ENCODE peak calls at places on chromosomes 2 and 18, in seven cellular contexts. M is right cardiac atrium; E is mesendoderm; X is tibial artery; N is cardiac muscle cell; T is CD8-positive, alpha-beta memory T cell; F is GM12865. O is an unnamed sample.

GRCh38 chr18:39724652-39725051 is 2159.1 kb upstream of the CELF4 start:
- DNase-seq in X (no peak), T (no peak), F (no peak), E (no peak), M (no peak), N (peak), O (peak)

GRCh38 chr2:82259551-82259950 is 1955.0 kb upstream of the LRRTM1 start:
- DNase-seq in N (no peak), X (no peak), E (no peak), T (no peak), F (no peak), M (no peak), O (no peak)

GRCh38 chr18:40832362-40832761 is 1122.7 kb upstream of the PIK3C3 start:
- DNase-seq in X (no peak), F (no peak), M (no peak), E (no peak), N (peak), T (no peak), O (peak)

GRCh38 chr2:129801575-129801974 is 177.9 kb upstream of the RAB6C start:
- DNase-seq in X (no peak), M (no peak), T (no peak), F (no peak), N (peak), E (no peak), O (no peak)

GRCh38 chr2:119484834-119485233 is 39.4 kb downstream of the SCTR start:
- DNase-seq in X (no peak), E (no peak), F (no peak), M (no peak), T (no peak), N (no peak), O (no peak)

GRCh38 chr2:31390324-31390723 is 24.2 kb downstream of the XDH start:
- DNase-seq in N (no peak), F (no peak), T (no peak), X (no peak), E (no peak), M (no peak), O (no peak)

GRCh38 chr2:8803658-8804379 is 33.6 kb downstream of the KIDINS220 start:
- DNase-seq in T (no peak), X (no peak), F (peak), E (peak), N (peak), M (no peak), O (peak)

GRCh38 chr2:13601506-13601905 is 884.8 kb downstream of the TRIB2 start:
- DNase-seq in N (no peak), X (no peak), M (no peak), E (no peak), F (no peak), T (no peak), O (no peak)

GRCh38 chr2:191927319-191927867 is 80.5 kb upstream of the CAVIN2 start:
- DNase-seq in F (peak), T (no peak), N (peak), E (peak), X (no peak), M (no peak), O (peak)

GRCh38 chr18:27863780-27864430 is 313.0 kb downstream of the CDH2 start:
- DNase-seq in T (no peak), M (no peak), E (no peak), N (no peak), F (no peak), X (no peak), O (no peak)

GRCh38 chr2:199465988-199466703 is 8.4 kb upstream of the SATB2 start:
- DNase-seq in E (peak), M (no peak), F (no peak), N (no peak), T (no peak), X (no peak), O (no peak)

GRCh38 chr2:233819884-233820765 is 34.2 kb downstream of the HJURP start:
- DNase-seq in M (peak), N (no peak), F (no peak), E (no peak), T (no peak), X (peak), O (no peak)

GRCh38 chr2:101474752-101475384 is at the start of gene RFX8:
- DNase-seq in F (peak), N (peak), T (peak), X (no peak), E (peak), M (peak), O (peak)

GRCh38 chr2:85981579-85982247 is 92.9 kb upstream of the ST3GAL5 start:
- DNase-seq in E (no peak), X (no peak), T (no peak), F (no peak), M (no peak), N (no peak), O (no peak)

GRCh38 chr18:3454365-3455089 is 4.6 kb downstream of the TGIF1 start:
- DNase-seq in E (peak), T (peak), X (no peak), N (peak), M (no peak), F (peak), O (peak)

GRCh38 chr2:73172963-73173362 is 29.4 kb upstream of the NOTO start:
- DNase-seq in X (no peak), T (no peak), N (peak), E (no peak), M (no peak), F (peak), O (peak)

GRCh38 chr18:43060020-43060419 is 55.5 kb downstream of the RIT2 start:
- DNase-seq in N (peak), X (no peak), T (no peak), E (no peak), F (no peak), M (no peak), O (peak)

GRCh38 chr2:133509777-133510176 is 58.5 kb downstream of the NCKAP5 start:
- DNase-seq in X (no peak), F (no peak), M (no peak), T (no peak), E (no peak), N (no peak), O (no peak)

GRCh38 chr18:44839239-44839666 is 158.6 kb downstream of the SETBP1 start:
- DNase-seq in N (peak), T (no peak), F (peak), X (peak), M (peak), E (peak), O (peak)

GRCh38 chr2:211367711-211368110 is 811.3 kb downstream of the CPS1 start:
- DNase-seq in N (no peak), M (no peak), E (peak), X (no peak), T (no peak), F (peak), O (peak)

GRCh38 chr2:197453914-197454398 is 604 bp downstream of the COQ10B start:
- DNase-seq in E (peak), N (no peak), M (no peak), T (no peak), X (peak), F (no peak), O (peak)

GRCh38 chr2:120239488-120240287 is 13.0 kb upstream of the RALB start:
- DNase-seq in E (peak), N (peak), F (peak), T (no peak), M (peak), X (peak), O (peak)

GRCh38 chr2:71474116-71474743 is 20.9 kb downstream of the DYSF start:
- DNase-seq in T (no peak), F (no peak), X (no peak), N (no peak), M (no peak), E (no peak), O (no peak)
- H3K4me3 ChIP-seq in T (no peak), F (no peak), X (no peak), N (no peak), M (no peak), E (no peak), O (no peak)

GRCh38 chr18:24395049-24395780 is 2.4 kb downstream of the OSBPL1A start:
- DNase-seq in M (no peak), N (no peak), E (no peak), T (no peak), F (no peak), X (no peak), O (peak)

GRCh38 chr18:24397131-24397693 is 412 bp downstream of the OSBPL1A start:
- DNase-seq in M (no peak), X (peak), E (peak), T (no peak), N (peak), F (peak), O (peak)

GRCh38 chr18:24397694-24398365 is at the start of gene OSBPL1A:
- DNase-seq in N (peak), X (peak), F (peak), T (peak), E (peak), M (peak), O (peak)

GRCh38 chr18:24398515-24398914 is 891 bp upstream of the OSBPL1A start:
- DNase-seq in T (no peak), M (peak), E (peak), F (no peak), X (no peak), N (peak), O (peak)

GRCh38 chr18:24396082-24396623 is 1.5 kb downstream of the OSBPL1A start:
- DNase-seq in N (no peak), M (no peak), F (peak), X (no peak), E (no peak), T (no peak), O (no peak)
- H3K4me3 ChIP-seq in N (no peak), M (no peak), F (no peak), X (no peak), E (no peak), T (no peak), O (peak)

GRCh38 chr2:240232961-240233890 is 92.8 kb upstream of the OTOS start:
- DNase-seq in F (peak), M (peak), T (peak), E (peak), N (peak), X (peak), O (peak)
- H3K4me3 ChIP-seq in F (no peak), M (no peak), T (no peak), E (no peak), N (no peak), X (peak), O (peak)

GRCh38 chr2:96907405-96908041 is 37.6 kb upstream of the SEMA4C start:
- DNase-seq in T (no peak), X (peak), N (peak), E (peak), F (no peak), M (peak), O (peak)
- H3K4me3 ChIP-seq in T (no peak), X (peak), N (no peak), E (no peak), F (no peak), M (no peak), O (no peak)

GRCh38 chr2:42047488-42048317 is at the start of gene PKDCC:
- DNase-seq in N (peak), F (peak), M (peak), E (peak), X (peak), T (no peak), O (peak)

GRCh38 chr2:42048318-42049251 is 764 bp downstream of the PKDCC start:
- DNase-seq in X (no peak), E (peak), N (peak), F (no peak), M (peak), T (no peak), O (peak)

GRCh38 chr2:42051168-42052125 is 3.6 kb downstream of the PKDCC start:
- DNase-seq in M (peak), E (no peak), X (no peak), N (peak), T (no peak), F (no peak), O (peak)

GRCh38 chr2:42050350-42051167 is 2.7 kb downstream of the PKDCC start:
- DNase-seq in N (peak), X (peak), E (no peak), T (no peak), F (no peak), M (no peak), O (peak)

DNA sequence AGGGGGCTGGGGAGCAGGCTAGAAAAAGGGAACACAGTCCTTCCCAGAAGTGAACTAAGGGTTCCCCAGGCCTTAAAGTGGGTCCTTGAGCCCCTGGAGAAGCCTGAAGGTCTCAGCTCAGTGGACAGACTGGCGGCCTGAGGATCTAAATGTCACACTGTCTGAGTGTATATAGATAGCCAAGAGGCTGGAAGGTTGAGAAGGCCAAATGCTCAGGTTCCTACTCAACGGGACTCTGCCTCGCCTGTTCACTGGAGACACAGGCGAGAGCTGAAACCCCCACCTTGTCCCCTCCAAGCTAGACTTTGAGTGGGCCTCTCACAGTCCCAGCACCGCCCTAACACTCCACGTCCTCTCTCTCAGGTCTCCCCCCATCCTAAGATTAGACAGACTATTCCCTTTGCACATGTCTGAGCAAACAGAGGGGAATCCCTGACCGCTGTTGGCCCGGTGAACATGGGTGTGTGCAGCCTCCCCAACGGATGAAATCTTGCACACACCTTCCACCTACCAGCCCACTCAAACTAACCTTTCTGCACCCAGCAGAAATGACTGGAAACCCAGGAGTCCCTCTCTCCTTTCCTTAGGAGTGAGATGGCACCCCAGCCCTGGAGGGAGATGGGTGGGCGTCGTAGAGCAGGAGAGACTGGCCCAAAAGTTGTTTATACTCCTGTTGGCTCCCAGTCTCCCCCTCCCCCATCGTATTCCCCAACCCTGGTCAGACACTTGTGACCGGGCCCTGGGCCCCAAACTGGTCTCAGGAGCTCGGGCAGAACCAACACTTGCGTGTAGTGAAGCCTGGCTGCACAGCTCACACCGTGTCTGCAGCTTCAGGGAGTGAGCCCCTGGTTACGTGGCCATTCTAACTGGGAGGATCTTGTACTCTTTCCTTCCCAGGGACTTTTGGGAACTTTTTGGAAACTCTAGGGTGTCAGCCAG is 1.9 kb downstream of the PKDCC start:
- DNase-seq in N (peak), T (no peak), M (peak), E (no peak), X (peak), F (no peak), O (peak)
- H3K4me3 ChIP-seq in N (peak), T (no peak), M (peak), E (no peak), X (peak), F (no peak), O (peak)

GRCh38 chr2:149042881-149043280 is 4.4 kb downstream of the LYPD6B start:
- DNase-seq in F (no peak), E (no peak), N (no peak), T (no peak), X (no peak), M (no peak), O (no peak)

GRCh38 chr2:149049142-149049541 is 10.6 kb downstream of the LYPD6B start:
- DNase-seq in E (no peak), F (no peak), T (no peak), N (no peak), X (no peak), M (no peak), O (no peak)

GRCh38 chr2:149050188-149050587 is 11.7 kb downstream of the LYPD6B start:
- DNase-seq in E (no peak), M (no peak), T (no peak), X (no peak), F (peak), N (peak), O (peak)

GRCh38 chr2:149044500-149044899 is 6.0 kb downstream of the LYPD6B start:
- DNase-seq in T (no peak), M (no peak), E (no peak), N (no peak), X (no peak), F (no peak), O (no peak)

DNA sequence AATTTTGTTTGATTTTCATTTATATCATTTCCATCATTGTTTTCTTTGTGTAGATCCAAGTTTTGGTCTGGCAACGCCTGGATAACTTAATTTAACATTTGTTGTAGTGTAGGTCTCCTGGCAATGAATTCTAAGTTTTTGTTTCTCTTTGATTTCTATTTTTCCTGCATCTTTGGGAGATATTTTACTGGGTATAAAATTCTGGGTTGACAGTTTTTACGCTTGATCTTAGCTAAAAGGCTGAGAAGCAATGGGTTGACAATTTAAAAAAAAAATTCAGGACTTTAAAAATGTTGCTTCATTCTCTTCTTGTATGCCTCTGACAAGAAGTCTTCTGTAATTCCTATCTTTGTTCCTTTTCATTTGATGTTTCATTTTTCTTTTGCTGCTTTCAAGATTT is 8.6 kb downstream of the LYPD6B start:
- DNase-seq in T (no peak), E (no peak), M (no peak), X (no peak), N (no peak), F (no peak), O (no peak)
- H3K4me3 ChIP-seq in T (no peak), E (no peak), M (no peak), X (no peak), N (no peak), F (no peak), O (no peak)

DNA sequence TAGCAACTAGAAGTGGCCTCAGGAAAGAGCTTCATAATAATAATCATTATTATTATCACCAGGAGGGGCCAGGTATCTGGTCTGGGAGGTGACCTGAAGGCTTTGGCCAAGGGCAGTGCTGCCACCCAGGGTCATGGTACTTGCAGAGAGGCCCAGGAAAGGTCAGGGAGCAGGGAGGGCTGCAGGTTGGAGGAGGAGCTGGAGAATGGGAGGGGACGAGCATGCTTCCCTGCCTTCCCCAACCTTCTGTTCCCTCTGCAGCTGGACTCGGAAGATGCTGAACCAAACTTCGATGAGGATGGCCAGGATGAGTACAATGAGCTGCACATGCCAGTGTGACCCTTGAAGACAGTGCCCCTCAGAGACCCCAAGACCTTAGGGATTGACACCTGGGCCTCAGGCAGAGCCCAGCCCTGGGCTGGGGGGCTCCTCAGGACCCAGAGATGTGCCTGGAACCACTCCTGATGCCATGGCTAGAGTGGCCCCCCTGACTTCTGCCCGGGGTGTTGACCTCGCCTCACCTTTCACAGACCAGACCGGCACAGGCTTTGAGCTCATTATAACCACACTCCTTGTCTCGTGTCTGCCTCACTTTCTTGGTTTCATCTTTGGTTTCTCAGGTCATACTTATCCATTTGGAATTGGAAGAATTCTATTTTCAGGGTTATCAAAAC is 14.1 kb downstream of the SLC4A3 start:
- DNase-seq in M (peak), E (no peak), F (no peak), N (no peak), X (no peak), T (no peak), O (no peak)
- H3K4me3 ChIP-seq in M (no peak), E (no peak), F (no peak), N (no peak), X (no peak), T (no peak), O (no peak)

GRCh38 chr2:45000341-45000901 is 8.8 kb downstream of the SIX2 start:
- DNase-seq in F (no peak), M (no peak), E (peak), X (no peak), T (no peak), N (peak), O (no peak)
- H3K4me3 ChIP-seq in F (no peak), M (peak), E (peak), X (peak), T (no peak), N (peak), O (no peak)

GRCh38 chr2:181305151-181306123 is 151.7 kb upstream of the ITGA4 start:
- DNase-seq in N (peak), M (no peak), E (peak), X (no peak), F (peak), T (peak), O (peak)
- H3K4me3 ChIP-seq in N (no peak), M (no peak), E (no peak), X (no peak), F (peak), T (peak), O (no peak)

DNA sequence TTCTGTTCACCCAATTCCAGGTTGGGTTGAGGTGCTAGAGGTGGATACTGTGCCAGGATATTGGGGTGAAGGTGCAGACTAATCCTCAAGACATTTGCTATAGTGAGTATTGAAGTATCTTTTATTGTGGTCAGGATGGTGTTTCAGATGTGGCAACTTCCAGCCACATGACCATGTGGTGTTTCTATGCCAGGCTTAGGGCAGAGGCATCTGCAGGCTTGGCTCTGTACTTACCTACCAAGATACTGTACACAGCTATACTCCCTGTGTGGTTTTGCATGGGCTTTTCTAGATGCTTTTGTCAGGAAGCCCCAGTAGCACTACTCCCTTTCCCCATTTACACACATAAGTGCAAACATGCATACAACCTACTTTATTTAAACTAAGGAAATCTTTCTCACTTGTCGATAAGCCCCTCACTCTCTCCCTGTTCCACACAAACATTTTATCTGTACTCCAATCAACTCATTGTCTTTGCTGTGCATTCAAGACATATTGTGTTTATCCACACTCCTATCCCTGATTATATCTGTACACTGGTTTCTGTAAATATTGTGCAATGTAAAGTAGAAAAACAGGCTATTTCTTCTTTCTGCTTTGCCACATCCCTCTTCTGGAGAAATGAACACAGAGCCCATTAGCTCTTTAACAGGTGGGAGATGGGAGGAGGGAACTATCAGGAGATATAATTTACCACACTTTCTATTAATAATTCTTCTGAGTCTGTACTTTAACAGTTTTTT is 12.3 kb downstream of the ARL6IP6 start:
- DNase-seq in X (no peak), N (peak), T (peak), F (peak), E (no peak), M (no peak), O (peak)
- H3K4me3 ChIP-seq in X (no peak), N (no peak), T (no peak), F (no peak), E (no peak), M (no peak), O (no peak)

O was measured in choroid plexus epithelial cell.